ENCODE peak calls at places on chromosomes 12 and 14, in eight cellular contexts. E is PC-3, X is GM23338, Y is neural progenitor cell, L is MM.1S, J is HCT116, O is SK-N-SH, D is hepatocyte. M is an unnamed sample. For H3K27me3, the result is how much of the 10 kb centered on the place peaks cover.

GRCh38 chr14:75514673-75515630 is 7.3 kb upstream of the BATF start:
- DNase-seq in E (no peak), X (peak), Y (peak), L (peak), J (no peak), O (no peak), D (no peak), M (peak)

GRCh38 chr14:57748279-57748678 is 117.6 kb downstream of the SLC35F4 start:
- DNase-seq in E (peak), X (no peak), Y (no peak), L (no peak), J (no peak), O (no peak), D (no peak), M (peak)

GRCh38 chr14:23481362-23481970 is 12.0 kb downstream of the NGDN start:
- DNase-seq in E (peak), X (peak), Y (peak), L (no peak), J (no peak), O (no peak), D (peak), M (peak)

GRCh38 chr12:32437095-32437515 is 37.7 kb downstream of the FGD4 start:
- DNase-seq in E (peak), X (no peak), Y (no peak), L (no peak), J (peak), O (no peak), D (peak), M (peak)

GRCh38 chr12:110317921-110318320 is 36.9 kb downstream of the ATP2A2 start:
- DNase-seq in E (no peak), X (no peak), Y (no peak), L (no peak), J (no peak), O (no peak), D (peak), M (peak)

GRCh38 chr12:110670161-110670701 is 18.7 kb downstream of the HVCN1 start:
- DNase-seq in E (no peak), X (no peak), Y (no peak), L (peak), J (no peak), O (no peak), D (no peak), M (no peak)

GRCh38 chr14:28157887-28158791 is 608.4 kb upstream of the FOXG1 start:
- DNase-seq in E (no peak), X (no peak), Y (no peak), L (no peak), J (no peak), O (peak), D (no peak), M (no peak)

GRCh38 chr14:49203676-49204075 is 382.5 kb downstream of the RPS29 start:
- DNase-seq in E (no peak), X (no peak), Y (no peak), L (peak), J (no peak), O (no peak), D (no peak), M (no peak)

GRCh38 chr14:71658261-71658860 is 273.9 kb upstream of the RGS6 start:
- DNase-seq in E (no peak), X (no peak), Y (no peak), L (no peak), J (no peak), O (no peak), D (no peak), M (peak)

GRCh38 chr14:59570122-59570521 is 6.5 kb downstream of the CCDC175 start:
- DNase-seq in E (peak), X (no peak), Y (no peak), L (no peak), J (no peak), O (no peak), D (peak), M (no peak)

GRCh38 chr12:130335517-130336392 is 1.9 kb upstream of the PIWIL1 start:
- DNase-seq in E (peak), X (peak), Y (peak), L (peak), J (peak), O (peak), D (peak), M (peak)

GRCh38 chr14:105248368-105249174 is at the start of gene BTBD6:
- DNase-seq in E (peak), X (peak), Y (peak), L (peak), J (peak), O (peak), D (peak), M (peak)

GRCh38 chr14:105247715-105248367 is 492 bp upstream of the BTBD6 start:
- DNase-seq in E (no peak), X (peak), Y (peak), L (no peak), J (no peak), O (no peak), D (no peak), M (no peak)

GRCh38 chr14:105250008-105250366 is 1.7 kb downstream of the BTBD6 start:
- DNase-seq in E (no peak), X (no peak), Y (no peak), L (no peak), J (no peak), O (no peak), D (no peak), M (no peak)

GRCh38 chr14:105250986-105251385 is 2.7 kb downstream of the BTBD6 start:
- DNase-seq in E (no peak), X (no peak), Y (no peak), L (no peak), J (no peak), O (no peak), D (no peak), M (no peak)

DNA sequence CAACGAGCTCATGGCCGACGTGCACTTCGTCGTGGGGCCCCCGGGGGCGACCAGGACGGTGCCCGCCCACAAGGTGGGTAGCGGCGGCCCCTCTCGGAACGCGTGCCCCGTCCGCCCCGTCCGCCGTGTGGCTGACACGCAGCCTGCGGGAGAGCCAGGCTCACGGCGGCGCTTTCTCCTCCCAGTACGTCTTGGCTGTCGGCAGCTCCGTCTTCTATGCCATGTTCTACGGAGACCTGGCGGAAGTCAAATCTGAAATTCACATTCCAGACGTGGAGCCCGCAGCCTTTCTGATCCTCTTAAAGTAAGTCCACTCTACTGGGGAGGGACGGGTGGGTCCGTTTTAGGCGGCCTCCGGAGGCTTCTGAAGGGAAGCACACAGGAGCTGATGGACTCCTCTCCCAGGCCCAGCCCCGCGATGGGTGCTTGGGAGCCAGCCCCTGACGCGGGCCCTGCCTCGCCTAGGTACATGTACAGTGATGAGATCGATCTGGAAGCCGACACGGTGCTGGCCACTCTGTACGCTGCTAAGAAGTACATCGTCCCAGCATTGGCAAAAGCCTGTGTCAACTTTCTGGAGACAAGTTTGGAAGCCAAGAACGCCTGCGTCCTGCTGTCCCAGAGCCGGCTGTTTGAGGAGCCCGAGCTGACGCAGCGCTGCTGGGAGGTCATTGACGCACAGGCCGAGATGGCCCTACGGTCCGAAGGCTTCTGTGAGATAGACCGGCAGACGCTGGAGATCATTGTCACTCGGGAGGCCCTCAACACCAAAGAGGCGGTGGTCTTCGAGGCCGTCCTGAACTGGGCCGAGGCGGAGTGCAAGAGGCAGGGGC is 1.1 kb downstream of the BTBD6 start:
- DNase-seq in E (peak), X (peak), Y (peak), L (no peak), J (no peak), O (peak), D (no peak), M (peak)
- TF ChIP-seq EZH2phosphoT487 in E (no peak), X (no peak), Y (no peak), L (no peak), J (no peak), O (no peak), D (no peak), M (no peak)

DNA sequence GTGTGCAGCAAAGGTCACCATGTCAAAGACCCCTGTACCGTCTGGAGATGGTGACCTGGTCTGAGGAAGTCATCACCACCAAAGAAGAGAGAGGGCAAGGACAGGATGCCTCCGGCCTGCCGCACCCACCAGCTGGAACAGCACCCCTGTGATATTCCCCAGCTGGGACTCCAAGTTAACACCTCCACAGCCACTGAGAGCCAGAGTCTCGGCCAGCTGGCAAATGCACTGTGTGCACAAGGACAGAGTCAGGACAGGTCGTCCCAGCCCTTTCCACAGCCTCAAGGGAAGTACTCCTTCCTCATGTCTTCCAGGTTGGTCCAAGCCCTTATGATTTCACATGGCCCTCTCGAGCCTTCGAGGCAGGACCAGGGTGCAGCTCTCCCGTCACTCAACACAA is 19.3 kb upstream of the FKBP4 start:
- DNase-seq in E (no peak), X (no peak), Y (no peak), L (no peak), J (no peak), O (no peak), D (no peak), M (no peak)
- H3K27me3 ChIP-seq in E (under half), X (under half), Y (under half), L (under half), J (under half), O (under half), D (under half), M (under half)

GRCh38 chr12:26268841-26269553 is 73.6 kb downstream of the SSPN start:
- DNase-seq in E (no peak), X (no peak), Y (no peak), L (no peak), J (no peak), O (no peak), D (peak), M (peak)

GRCh38 chr12:26271024-26271423 is 75.7 kb downstream of the SSPN start:
- DNase-seq in E (no peak), X (no peak), Y (no peak), L (no peak), J (no peak), O (no peak), D (no peak), M (peak)

GRCh38 chr12:26271889-26272492 is 76.6 kb downstream of the SSPN start:
- DNase-seq in E (peak), X (no peak), Y (no peak), L (no peak), J (no peak), O (no peak), D (peak), M (peak)

GRCh38 chr12:26266881-26267280 is 71.5 kb downstream of the SSPN start:
- DNase-seq in E (no peak), X (no peak), Y (no peak), L (no peak), J (no peak), O (no peak), D (no peak), M (no peak)

DNA sequence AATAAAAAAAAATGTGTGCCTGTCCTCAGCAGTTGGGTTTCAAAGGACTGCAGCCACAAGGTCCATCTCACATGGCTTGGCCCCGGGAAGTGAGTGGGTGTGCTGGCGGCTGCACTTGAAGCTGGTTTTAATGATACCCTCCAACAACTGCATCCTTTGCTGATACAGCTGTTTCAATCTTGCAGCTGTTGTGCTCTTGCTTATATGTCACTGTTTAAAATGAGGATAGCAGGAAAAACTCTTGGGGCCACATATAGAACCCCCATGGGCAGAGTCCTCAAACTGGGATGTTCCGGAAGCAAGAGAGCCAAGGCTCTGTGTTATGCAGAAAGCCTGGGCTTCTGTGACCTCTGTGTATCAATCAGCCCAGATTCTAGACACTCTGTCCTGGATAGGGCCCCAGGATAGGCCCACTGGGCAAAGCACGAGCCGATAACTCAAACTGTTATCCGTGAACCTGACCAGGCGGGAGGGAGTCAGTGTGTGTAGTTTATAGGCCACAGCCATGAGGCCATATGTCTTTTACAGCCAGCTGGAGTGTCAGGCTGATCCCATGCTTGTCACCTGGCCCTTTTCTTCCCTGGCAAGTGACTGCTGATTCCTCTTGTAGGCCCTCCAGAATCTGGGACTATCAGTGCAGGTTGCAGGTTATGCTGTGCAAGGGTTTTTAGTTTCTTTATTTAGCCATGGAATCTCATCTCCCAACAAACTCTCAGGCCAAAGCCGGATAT is 74.3 kb downstream of the SSPN start:
- DNase-seq in E (no peak), X (no peak), Y (no peak), L (no peak), J (no peak), O (no peak), D (no peak), M (no peak)
- TF ChIP-seq EZH2phosphoT487 in E (no peak), X (no peak), Y (no peak), L (no peak), J (no peak), O (no peak), D (no peak), M (no peak)

GRCh38 chr14:89466460-89466859 is 49.4 kb upstream of the FOXN3 start:
- DNase-seq in E (no peak), X (no peak), Y (no peak), L (no peak), J (no peak), O (no peak), D (no peak), M (no peak)
- H3K27me3 ChIP-seq in E (under half), X (under half), Y (under half), L (under half), J (under half), O (under half), D (under half), M (under half)

M was measured in GM23248.